ENCODE peak calls at places on chromosomes 12 and 14, in nine cellular contexts. G, C, N, L, F, T, S, A and B are unnamed samples.

GRCh38 chr12:8157484-8158198 is 826 bp downstream of the ZNF705A start:
- DNase-seq in G (no peak), C (no peak), N (no peak), L (peak; percentile 18), F (no peak), T (no peak), S (no peak), A (no peak), B (no peak)

GRCh38 chr12:56020437-56021189 is at the start of gene IKZF4:
- DNase-seq in G (no peak), C (peak; percentile 58), N (peak; percentile 90), L (peak; percentile 96), F (no peak), T (no peak), S (no peak), A (no peak), B (no peak)

GRCh38 chr12:65170245-65170881 is 980 bp downstream of the LEMD3 start:
- DNase-seq in G (peak; percentile 45), C (peak; percentile 55), N (peak; percentile 46), L (peak; percentile 81), F (peak; percentile 74), T (peak; percentile 56), S (peak; percentile 51), A (peak; percentile 92), B (peak; percentile 60)

GRCh38 chr12:94705656-94706055 is 55.3 kb upstream of the TMCC3 start:
- DNase-seq in G (no peak), C (no peak), N (no peak), L (peak; percentile 40), F (no peak), T (no peak), S (no peak), A (no peak), B (no peak)

GRCh38 chr12:111444314-111444705 is 38.6 kb downstream of the SH2B3 start:
- DNase-seq in G (no peak), C (no peak), N (no peak), L (no peak), F (no peak), T (no peak), S (no peak), A (peak; percentile 10), B (no peak)

GRCh38 chr12:116123511-116124258 is 153.8 kb downstream of the MED13L start:
- DNase-seq in G (no peak), C (peak; percentile 37), N (peak; percentile 36), L (peak; percentile 75), F (peak; percentile 70), T (peak; percentile 22), S (no peak), A (no peak), B (peak; percentile 13)

GRCh38 chr12:103697912-103698751 is 111.1 kb downstream of the STAB2 start:
- DNase-seq in G (no peak), C (no peak), N (no peak), L (no peak), F (no peak), T (no peak), S (no peak), A (no peak), B (no peak)

GRCh38 chr12:68235576-68235975 is 10.0 kb upstream of the IL26 start:
- DNase-seq in G (no peak), C (no peak), N (no peak), L (no peak), F (no peak), T (no peak), S (no peak), A (no peak), B (no peak)

GRCh38 chr12:123055281-123055766 is 74.8 kb downstream of the ARL6IP4 start:
- DNase-seq in G (no peak), C (no peak), N (no peak), L (peak; percentile 75), F (no peak), T (no peak), S (no peak), A (no peak), B (no peak)

GRCh38 chr14:60008042-60008441 is 83.7 kb upstream of the PCNX4 start:
- DNase-seq in G (no peak), C (no peak), N (no peak), L (no peak), F (no peak), T (no peak), S (no peak), A (no peak), B (no peak)

GRCh38 chr14:95322646-95323045 is 2.9 kb upstream of the CLMN start:
- DNase-seq in G (no peak), C (no peak), N (no peak), L (no peak), F (no peak), T (no peak), S (no peak), A (no peak), B (no peak)

GRCh38 chr14:104224516-104225281 is 86.3 kb downstream of the KIF26A start:
- DNase-seq in G (peak; percentile 24), C (peak; percentile 28), N (peak; percentile 49), L (peak; percentile 60), F (peak; percentile 19), T (peak; percentile 39), S (no peak), A (no peak), B (no peak)

GRCh38 chr14:68011629-68012028 is 192.1 kb downstream of the RAD51B start:
- DNase-seq in G (no peak), C (no peak), N (no peak), L (peak; percentile 44), F (peak; percentile 50), T (no peak), S (no peak), A (no peak), B (no peak)

GRCh38 chr12:52613363-52614030 is 4.9 kb downstream of the KRT73 start:
- DNase-seq in G (no peak), C (no peak), N (no peak), L (no peak), F (no peak), T (no peak), S (no peak), A (no peak), B (no peak)

GRCh38 chr12:94284859-94285258 is 136.5 kb downstream of the PLXNC1 start:
- DNase-seq in G (no peak), C (no peak), N (no peak), L (no peak), F (no peak), T (no peak), S (no peak), A (no peak), B (no peak)

GRCh38 chr14:29858299-29858698 is 69.3 kb downstream of the PRKD1 start:
- DNase-seq in G (no peak), C (no peak), N (no peak), L (no peak), F (no peak), T (no peak), S (no peak), A (no peak), B (peak; percentile 29)

GRCh38 chr12:32272465-32272864 is 126.9 kb upstream of the FGD4 start:
- DNase-seq in G (no peak), C (no peak), N (no peak), L (peak; percentile 18), F (no peak), T (no peak), S (no peak), A (no peak), B (no peak)

GRCh38 chr12:3432176-3432742 is 58.7 kb upstream of the PRMT8 start:
- DNase-seq in G (no peak), C (no peak), N (no peak), L (no peak), F (peak; percentile 32), T (no peak), S (no peak), A (peak; percentile 52), B (no peak)

GRCh38 chr12:130254476-130255276 is 83.0 kb upstream of the PIWIL1 start:
- DNase-seq in G (no peak), C (no peak), N (peak; percentile 5), L (no peak), F (peak; percentile 79), T (no peak), S (no peak), A (no peak), B (no peak)

GRCh38 chr12:64733857-64734256 is 25.3 kb downstream of the GNS start:
- DNase-seq in G (no peak), C (peak; percentile 29), N (no peak), L (peak; percentile 16), F (peak; percentile 80), T (no peak), S (no peak), A (no peak), B (no peak)

GRCh38 chr14:33184587-33184986 is 245.9 kb downstream of the NPAS3 start:
- DNase-seq in G (no peak), C (no peak), N (no peak), L (peak; percentile 51), F (peak; percentile 53), T (no peak), S (no peak), A (no peak), B (no peak)

GRCh38 chr12:113263431-113263963 is 42.2 kb downstream of the TPCN1 start:
- DNase-seq in G (no peak), C (no peak), N (no peak), L (no peak), F (no peak), T (no peak), S (no peak), A (no peak), B (no peak)

GRCh38 chr14:45716506-45716905 is 463.5 kb upstream of the MIS18BP1 start:
- DNase-seq in G (no peak), C (no peak), N (peak; percentile 1), L (peak; percentile 96), F (no peak), T (no peak), S (no peak), A (no peak), B (no peak)

GRCh38 chr14:91378945-91379932 is 38.4 kb downstream of the CCDC88C start:
- DNase-seq in G (no peak), C (no peak), N (no peak), L (no peak), F (peak; percentile 53), T (no peak), S (no peak), A (no peak), B (no peak)

GRCh38 chr14:38762436-38762835 is 340.6 kb downstream of the SEC23A start:
- DNase-seq in G (no peak), C (no peak), N (no peak), L (no peak), F (no peak), T (no peak), S (no peak), A (no peak), B (no peak)

GRCh38 chr14:75301666-75302325 is 23.2 kb downstream of the FOS start:
- DNase-seq in G (no peak), C (peak; percentile 48), N (no peak), L (peak; percentile 87), F (peak; percentile 46), T (no peak), S (no peak), A (peak; percentile 90), B (no peak)

GRCh38 chr14:52835122-52835903 is 43.9 kb upstream of the GNPNAT1 start:
- DNase-seq in G (no peak), C (peak; percentile 32), N (no peak), L (peak; percentile 50), F (peak; percentile 89), T (no peak), S (no peak), A (no peak), B (no peak)

GRCh38 chr12:125092108-125092871 is 27.1 kb downstream of the AACS start:
- DNase-seq in G (no peak), C (no peak), N (no peak), L (peak; percentile 58), F (no peak), T (no peak), S (no peak), A (no peak), B (no peak)

GRCh38 chr14:34201909-34202622 is 251.2 kb upstream of the EGLN3 start:
- DNase-seq in G (no peak), C (no peak), N (no peak), L (no peak), F (no peak), T (no peak), S (no peak), A (no peak), B (no peak)

GRCh38 chr14:51248041-51248987 is 8.3 kb downstream of the TMX1 start:
- DNase-seq in G (no peak), C (no peak), N (no peak), L (no peak), F (no peak), T (no peak), S (no peak), A (no peak), B (no peak)

GRCh38 chr12:53699673-53700015 is 23.8 kb upstream of the ATP5MC2 start:
- DNase-seq in G (no peak), C (no peak), N (no peak), L (peak; percentile 88), F (no peak), T (no peak), S (no peak), A (no peak), B (no peak)